ENCODE peak calls at places on chromosomes 13 and 19, in seven cellular contexts. R is cardiac muscle cell; F is HCT116; B is uterus; W is CD8-positive, alpha-beta memory T cell; H is ovary; Z is tibial artery. D is an unnamed sample. For H3K36me3, the result is how much of the 10 kb centered on the place peaks cover.

GRCh38 chr13:101343128-101343787 is 73.0 kb downstream of the NALCN start:
- DNase-seq in R (no peak), H (no peak), Z (no peak), B (no peak), W (no peak), F (no peak), D (no peak)

GRCh38 chr13:111954681-111955411 is 112.1 kb upstream of the SOX1 start:
- DNase-seq in B (no peak), Z (no peak), H (no peak), F (peak), W (no peak), R (no peak), D (no peak)

GRCh38 chr19:57566396-57567256 is 7.0 kb upstream of the ZNF550 start:
- DNase-seq in B (no peak), Z (no peak), F (peak), R (peak), W (no peak), H (no peak), D (no peak)

GRCh38 chr13:33310245-33311038 is 24.9 kb upstream of the STARD13 start:
- DNase-seq in B (no peak), W (no peak), F (no peak), H (no peak), R (no peak), Z (no peak), D (no peak)

GRCh38 chr13:34435338-34435737 is 506.7 kb upstream of the NBEA start:
- DNase-seq in B (no peak), R (peak), H (no peak), W (no peak), F (peak), Z (no peak), D (no peak)

GRCh38 chr13:37429976-37430375 is 168.6 kb downstream of the POSTN start:
- DNase-seq in W (no peak), R (peak), F (no peak), B (no peak), H (no peak), Z (no peak), D (no peak)

GRCh38 chr13:39557285-39557955 is 45.6 kb downstream of the LHFPL6 start:
- DNase-seq in F (no peak), Z (no peak), B (no peak), H (no peak), W (no peak), R (no peak), D (no peak)

GRCh38 chr19:47615230-47615629 is 6.3 kb downstream of the BICRA start:
- DNase-seq in F (no peak), W (no peak), B (no peak), Z (no peak), H (no peak), R (no peak), D (no peak)

GRCh38 chr13:27857271-27857670 is 62.5 kb upstream of the PDX1 start:
- DNase-seq in F (no peak), W (no peak), H (no peak), Z (no peak), B (no peak), R (no peak), D (no peak)

GRCh38 chr13:72820156-72820897 is 38.4 kb downstream of the PIBF1 start:
- DNase-seq in Z (no peak), B (no peak), W (no peak), R (peak), H (no peak), F (no peak), D (no peak)

GRCh38 chr13:113489171-113489548 is 1.4 kb downstream of the DCUN1D2 start:
- DNase-seq in F (no peak), B (no peak), R (no peak), W (no peak), Z (no peak), H (peak), D (no peak)

GRCh38 chr19:20079487-20079886 is 1.7 kb downstream of the ZNF90 start:
- DNase-seq in Z (no peak), H (no peak), F (no peak), B (no peak), W (no peak), R (peak), D (no peak)

GRCh38 chr13:105597573-105597972 is 937.9 kb downstream of the EFNB2 start:
- DNase-seq in F (no peak), R (no peak), B (no peak), W (no peak), H (no peak), Z (no peak), D (no peak)

GRCh38 chr19:16040642-16041041 is 35.7 kb upstream of the TPM4 start:
- DNase-seq in Z (no peak), H (no peak), F (no peak), R (peak), W (no peak), B (no peak), D (no peak)

GRCh38 chr13:110867380-110867779 is 47.5 kb downstream of the ANKRD10 start:
- DNase-seq in R (no peak), F (no peak), Z (no peak), H (no peak), B (no peak), W (no peak), D (no peak)

GRCh38 chr19:41861098-41861768 is 1.2 kb downstream of the RPS19 start:
- DNase-seq in F (no peak), B (no peak), H (no peak), Z (no peak), R (no peak), W (no peak), D (no peak)
- H3K36me3 ChIP-seq in F (half or more), B (under half), H (under half), Z (under half), R (under half), W (under half), D (half or more)

GRCh38 chr13:99525967-99526366 is 24.7 kb downstream of the TM9SF2 start:
- DNase-seq in R (no peak), B (no peak), W (no peak), H (no peak), F (no peak), Z (no peak), D (no peak)
- H3K36me3 ChIP-seq in R (under half), B (under half), W (under half), H (under half), F (under half), Z (half or more), D (half or more)

DNA sequence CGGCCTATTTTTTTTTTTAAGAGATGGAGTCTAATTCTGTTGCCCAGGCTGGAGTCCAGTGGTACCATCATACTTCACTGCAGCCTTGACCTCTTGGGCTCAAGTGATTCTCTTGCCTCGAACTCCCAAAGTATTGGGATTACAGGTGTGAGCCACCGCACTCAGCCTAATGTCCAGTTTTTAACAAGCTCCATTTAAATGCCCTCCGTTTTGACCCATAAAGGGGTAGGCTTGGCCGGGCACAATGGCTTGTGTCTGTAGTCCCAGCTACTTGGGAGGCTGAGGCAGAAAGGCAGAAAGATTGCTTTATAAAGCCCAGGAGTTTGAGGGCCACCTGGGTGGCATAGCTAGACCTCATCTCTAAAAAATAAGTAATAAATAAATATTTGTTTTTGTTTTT is 11.8 kb downstream of the LDLR start:
- DNase-seq in R (no peak), H (no peak), Z (no peak), F (no peak), B (no peak), W (no peak), D (no peak)
- H3K36me3 ChIP-seq in R (half or more), H (under half), Z (under half), F (half or more), B (under half), W (under half), D (half or more)

GRCh38 chr13:95710313-95710712 is 33.4 kb downstream of the DNAJC3 start:
- DNase-seq in F (no peak), B (no peak), R (peak), H (no peak), W (no peak), Z (no peak), D (no peak)

GRCh38 chr13:95707442-95708389 is 30.8 kb downstream of the DNAJC3 start:
- DNase-seq in Z (no peak), R (no peak), F (no peak), H (no peak), W (no peak), B (no peak), D (no peak)

GRCh38 chr13:95707035-95707434 is 30.1 kb downstream of the DNAJC3 start:
- DNase-seq in W (no peak), R (no peak), Z (no peak), H (no peak), B (no peak), F (no peak), D (no peak)

GRCh38 chr13:95709101-95709500 is 32.2 kb downstream of the DNAJC3 start:
- DNase-seq in H (no peak), W (no peak), Z (no peak), R (peak), B (no peak), F (no peak), D (no peak)

DNA sequence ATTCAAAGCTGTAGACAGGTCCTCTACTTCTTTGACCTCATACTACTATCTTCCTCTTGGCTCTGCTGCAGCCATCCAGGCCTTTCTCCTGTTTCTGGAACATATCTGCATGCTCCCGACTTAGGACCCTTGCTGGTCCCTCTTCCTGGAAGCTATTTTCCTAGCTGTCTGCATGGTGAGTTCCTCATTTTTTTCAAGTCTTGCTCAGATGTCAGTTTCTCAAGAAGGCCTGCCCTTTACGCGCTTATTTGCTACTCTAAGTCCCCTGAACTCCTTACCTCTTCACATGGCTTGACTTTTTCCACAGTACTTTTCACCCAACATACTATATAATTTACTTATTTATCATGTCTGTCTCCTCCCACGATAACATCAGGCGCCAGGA is 31.4 kb downstream of the DNAJC3 start:
- DNase-seq in Z (no peak), R (no peak), F (no peak), W (no peak), B (no peak), H (no peak), D (no peak)
- H3K36me3 ChIP-seq in Z (under half), R (under half), F (under half), W (under half), B (under half), H (under half), D (under half)

GRCh38 chr19:39871362-39871761 is 25.2 kb upstream of the FBL start:
- DNase-seq in R (no peak), B (no peak), F (no peak), Z (no peak), W (no peak), H (no peak), D (no peak)
- H3K36me3 ChIP-seq in R (under half), B (under half), F (under half), Z (under half), W (under half), H (under half), D (under half)

GRCh38 chr13:91356919-91357612 is 9.6 kb downstream of the MIR17HG start:
- DNase-seq in H (no peak), R (no peak), F (no peak), Z (no peak), B (no peak), W (no peak), D (no peak)

GRCh38 chr13:91357613-91358383 is 10.3 kb downstream of the MIR17HG start:
- DNase-seq in F (no peak), R (no peak), H (no peak), B (no peak), Z (no peak), W (no peak), D (no peak)

GRCh38 chr13:91353494-91353893 is 6.0 kb downstream of the MIR17HG start:
- DNase-seq in H (no peak), R (no peak), F (no peak), B (no peak), Z (no peak), W (no peak), D (no peak)

GRCh38 chr13:91355826-91356710 is 8.6 kb downstream of the MIR17HG start:
- DNase-seq in H (no peak), R (no peak), W (no peak), B (no peak), F (no peak), Z (no peak), D (no peak)

GRCh38 chr13:91355099-91355825 is 7.8 kb downstream of the MIR17HG start:
- DNase-seq in H (no peak), W (no peak), B (no peak), R (no peak), F (no peak), Z (no peak), D (no peak)
- H3K36me3 ChIP-seq in H (under half), W (under half), B (under half), R (under half), F (under half), Z (under half), D (under half)

GRCh38 chr19:7112675-7113074 is 43.2 kb downstream of the ZNF557 start:
- DNase-seq in F (no peak), Z (no peak), R (no peak), W (no peak), B (no peak), H (no peak), D (no peak)

GRCh38 chr19:7106711-7107657 is 37.5 kb downstream of the ZNF557 start:
- DNase-seq in H (no peak), Z (no peak), R (no peak), B (no peak), F (no peak), W (no peak), D (no peak)

GRCh38 chr19:7113233-7113632 is 43.7 kb downstream of the ZNF557 start:
- DNase-seq in H (no peak), Z (no peak), B (no peak), F (no peak), R (no peak), W (no peak), D (no peak)

GRCh38 chr19:7104783-7105447 is 35.4 kb downstream of the ZNF557 start:
- DNase-seq in H (no peak), F (no peak), B (no peak), Z (peak), R (no peak), W (no peak), D (no peak)

DNA sequence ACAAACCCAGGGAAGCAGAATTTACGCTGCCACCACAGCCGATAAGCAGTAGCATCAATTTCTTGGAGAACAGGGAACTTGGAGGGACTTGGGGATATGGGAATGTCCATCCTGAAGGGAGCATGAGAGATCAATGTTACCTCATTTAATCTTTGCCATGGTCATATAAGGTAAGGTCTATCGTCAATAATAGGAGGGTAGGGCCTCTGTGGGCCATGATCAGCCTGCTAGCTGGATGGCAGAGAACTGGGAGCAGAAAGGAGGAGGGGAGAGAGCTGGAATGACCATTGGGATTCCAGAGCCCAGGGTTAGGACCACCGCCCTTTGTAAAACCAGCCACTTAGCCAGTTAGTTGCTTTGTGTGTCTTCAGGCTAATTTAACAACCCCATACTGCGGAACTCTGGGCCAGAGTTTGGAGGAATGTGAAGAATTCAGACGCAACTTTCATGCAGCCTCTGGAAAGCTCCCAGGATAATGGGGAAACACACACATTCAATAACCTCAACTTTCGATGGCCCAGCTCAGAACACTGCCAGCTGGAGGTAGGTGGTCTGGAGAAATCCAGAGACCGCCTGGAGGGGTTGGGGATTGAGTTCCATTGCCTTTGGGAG is 40.3 kb downstream of the ZNF557 start:
- DNase-seq in R (peak), B (no peak), H (no peak), Z (no peak), W (no peak), F (no peak), D (no peak)
- H3K36me3 ChIP-seq in R (under half), B (under half), H (under half), Z (under half), W (under half), F (under half), D (under half)